ENCODE peak calls at places on chromosome 6, in seven cellular contexts. P is GM10248, Z is cardiac fibroblast, R is dorsolateral prefrontal cortex, X is fibroblast of mammary gland, J is foreskin fibroblast, S is GM23338. H is an unnamed sample.

GRCh38 chr6:2630891-2631458 is 119.7 kb downstream of the MYLK4 start:
- DNase-seq in P (no peak), Z (peak), R (no peak), X (peak), J (peak), S (no peak), H (no peak)

GRCh38 chr6:33926451-33926850 is 122.6 kb upstream of the MLN start:
- DNase-seq in P (no peak), Z (no peak), R (no peak), X (peak), J (no peak), S (peak), H (no peak)

GRCh38 chr6:15499125-15499524 is 163.7 kb downstream of the DTNBP1 start:
- DNase-seq in P (no peak), Z (no peak), R (no peak), X (no peak), J (no peak), S (no peak), H (no peak)

GRCh38 chr6:131995924-131996323 is 44.8 kb upstream of the CCN2 start:
- DNase-seq in P (no peak), Z (peak), R (no peak), X (peak), J (peak), S (no peak), H (no peak)

GRCh38 chr6:29516108-29516507 is 28.4 kb upstream of the MAS1L start:
- DNase-seq in P (no peak), Z (no peak), R (no peak), X (peak), J (peak), S (no peak), H (no peak)

GRCh38 chr6:158552055-158552795 is 7.7 kb upstream of the TMEM181 start:
- DNase-seq in P (no peak), Z (no peak), R (no peak), X (no peak), J (no peak), S (no peak), H (no peak)

GRCh38 chr6:7262746-7263335 is 50.2 kb downstream of the SSR1 start:
- DNase-seq in P (no peak), Z (no peak), R (no peak), X (no peak), J (no peak), S (no peak), H (no peak)

GRCh38 chr6:148890091-148890490 is 143.3 kb downstream of the UST start:
- DNase-seq in P (no peak), Z (no peak), R (no peak), X (peak), J (no peak), S (no peak), H (no peak)

GRCh38 chr6:169774347-169774746 is 22.9 kb downstream of the ERMARD start:
- DNase-seq in P (no peak), Z (no peak), R (no peak), X (no peak), J (no peak), S (peak), H (no peak)

GRCh38 chr6:98847767-98848538 is 13.6 kb downstream of the POU3F2 start:
- DNase-seq in P (peak), Z (peak), R (no peak), X (no peak), J (no peak), S (peak), H (no peak)

GRCh38 chr6:15464211-15464725 is 198.6 kb downstream of the DTNBP1 start:
- DNase-seq in P (peak), Z (no peak), R (no peak), X (no peak), J (no peak), S (peak), H (no peak)

GRCh38 chr6:36969988-36970891 is 15.7 kb downstream of the PI16 start:
- DNase-seq in P (no peak), Z (no peak), R (no peak), X (no peak), J (no peak), S (no peak), H (no peak)

GRCh38 chr6:2102966-2103365 is 142.4 kb downstream of the GMDS start:
- DNase-seq in P (no peak), Z (no peak), R (no peak), X (no peak), J (no peak), S (no peak), H (no peak)

GRCh38 chr6:161057103-161058091 is 65.8 kb downstream of the MAP3K4 start:
- DNase-seq in P (no peak), Z (no peak), R (no peak), X (no peak), J (no peak), S (no peak), H (no peak)

GRCh38 chr6:123941855-123942254 is 138.2 kb downstream of the NKAIN2 start:
- DNase-seq in P (no peak), Z (no peak), R (no peak), X (no peak), J (no peak), S (no peak), H (no peak)

GRCh38 chr6:27825025-27825823 is 87.0 kb downstream of the OR2B2 start:
- DNase-seq in P (no peak), Z (no peak), R (no peak), X (peak), J (no peak), S (no peak), H (no peak)

GRCh38 chr6:38488876-38489275 is 150.9 kb downstream of the BTBD9 start:
- DNase-seq in P (no peak), Z (no peak), R (no peak), X (no peak), J (no peak), S (no peak), H (no peak)

GRCh38 chr6:155765275-155766194 is 309.9 kb upstream of the NOX3 start:
- DNase-seq in P (no peak), Z (peak), R (no peak), X (peak), J (peak), S (no peak), H (no peak)

GRCh38 chr6:33779305-33779704 is 9.6 kb downstream of the LEMD2 start:
- DNase-seq in P (no peak), Z (no peak), R (no peak), X (no peak), J (no peak), S (peak), H (no peak)

GRCh38 chr6:130694617-130695016 is 132.6 kb upstream of the SMLR1 start:
- DNase-seq in P (no peak), Z (no peak), R (no peak), X (peak), J (no peak), S (no peak), H (no peak)

GRCh38 chr6:10099086-10099499 is 315.8 kb downstream of the TFAP2A start:
- DNase-seq in P (no peak), Z (no peak), R (no peak), X (no peak), J (no peak), S (peak), H (no peak)

GRCh38 chr6:56959094-56959493 is 4.2 kb downstream of the BEND6 start:
- DNase-seq in P (no peak), Z (no peak), R (no peak), X (peak), J (peak), S (no peak), H (no peak)

GRCh38 chr6:49775043-49775442 is 12.0 kb downstream of the PGK2 start:
- DNase-seq in P (no peak), Z (no peak), R (no peak), X (no peak), J (no peak), S (no peak), H (no peak)

GRCh38 chr6:148497256-148497655 is 154.6 kb downstream of the SASH1 start:
- DNase-seq in P (no peak), Z (peak), R (no peak), X (peak), J (peak), S (no peak), H (no peak)

DNA sequence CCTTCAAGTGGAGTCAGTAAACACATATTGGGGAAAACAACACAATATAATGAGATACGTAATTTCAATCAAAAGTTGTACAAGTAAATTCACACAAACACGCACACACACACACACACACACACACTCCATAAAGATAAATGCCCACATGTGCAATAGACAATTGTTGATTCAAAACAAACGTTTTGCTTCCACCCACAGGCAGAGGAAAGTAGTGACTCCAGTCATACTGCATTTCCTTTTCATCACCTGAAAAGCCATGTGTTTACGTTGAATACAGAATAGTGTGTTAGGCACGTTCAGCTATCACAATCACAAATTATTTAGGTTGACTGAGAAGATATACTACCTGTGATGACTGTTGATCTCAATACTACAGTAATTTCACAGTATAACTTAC is 443.8 kb upstream of the MANEA start:
- DNase-seq in P (no peak), Z (no peak), R (no peak), X (no peak), J (no peak), S (peak), H (no peak)
- TF ChIP-seq CTCF in P (no peak), Z (peak), R (no peak), X (no peak), J (no peak), S (peak), H (peak)

DNA sequence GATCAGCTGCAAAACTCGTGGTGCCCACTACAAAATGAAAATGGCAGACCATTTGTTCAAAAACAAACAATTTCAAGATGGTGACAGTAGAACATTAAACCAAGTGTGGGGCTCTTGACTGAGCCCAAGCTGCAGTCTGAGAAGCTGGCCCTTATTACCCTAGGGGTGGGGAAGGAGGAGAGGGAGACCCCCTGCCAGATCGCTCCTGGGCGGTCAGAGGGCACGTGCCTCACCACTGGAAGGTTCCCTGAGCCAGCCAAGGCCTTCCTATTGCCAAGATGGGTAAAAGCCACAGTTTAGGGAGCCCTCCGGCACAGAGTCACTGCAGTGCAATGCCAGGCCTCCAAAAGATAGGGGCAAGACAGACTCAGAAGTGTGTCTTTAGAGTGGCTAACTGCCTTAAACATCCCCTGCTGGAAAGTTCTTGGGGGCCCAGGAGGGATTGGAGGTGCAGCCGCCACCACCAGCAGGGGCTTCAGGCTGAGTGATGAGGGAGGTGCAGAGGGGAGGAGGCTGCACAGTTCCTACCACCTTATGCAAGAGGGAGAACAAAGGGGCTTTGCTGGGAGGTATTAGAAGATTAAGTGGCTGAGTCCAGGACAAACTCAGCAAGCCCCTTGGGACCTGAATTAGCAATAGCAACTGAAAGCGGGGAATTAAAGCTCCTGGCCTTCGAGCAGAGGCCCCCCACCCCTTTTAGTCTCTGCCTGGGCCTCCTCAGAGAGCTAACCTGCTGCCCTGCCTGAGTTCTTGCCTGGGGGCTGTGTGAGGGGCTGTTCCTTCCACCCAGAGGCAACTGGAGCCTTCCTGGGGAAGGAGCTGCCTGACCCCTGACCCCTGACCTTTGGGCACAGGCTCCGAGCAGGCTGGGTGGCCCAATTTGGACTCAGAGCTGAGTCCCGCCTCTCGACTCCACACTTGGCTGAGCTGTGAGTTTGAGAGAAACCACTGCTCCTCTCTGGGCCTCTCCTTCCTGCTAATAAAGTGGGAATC is 88.4 kb downstream of the VEGFA start:
- DNase-seq in P (no peak), Z (no peak), R (no peak), X (no peak), J (no peak), S (no peak), H (no peak)
- TF ChIP-seq CTCF in P (no peak), Z (no peak), R (no peak), X (no peak), J (no peak), S (no peak), H (no peak)

GRCh38 chr6:45927421-45928234 is 88.0 kb downstream of the CLIC5 start:
- DNase-seq in P (no peak), Z (no peak), R (no peak), X (no peak), J (no peak), S (peak), H (no peak)
- TF ChIP-seq CTCF in P (no peak), Z (no peak), R (no peak), X (no peak), J (no peak), S (no peak), H (no peak)

GRCh38 chr6:83884523-83884922 is 25.0 kb downstream of the CYB5R4 start:
- DNase-seq in P (peak), Z (peak), R (no peak), X (peak), J (peak), S (peak), H (no peak)
- TF ChIP-seq CTCF in P (peak), Z (peak), R (peak), X (peak), J (peak), S (peak), H (peak)

DNA sequence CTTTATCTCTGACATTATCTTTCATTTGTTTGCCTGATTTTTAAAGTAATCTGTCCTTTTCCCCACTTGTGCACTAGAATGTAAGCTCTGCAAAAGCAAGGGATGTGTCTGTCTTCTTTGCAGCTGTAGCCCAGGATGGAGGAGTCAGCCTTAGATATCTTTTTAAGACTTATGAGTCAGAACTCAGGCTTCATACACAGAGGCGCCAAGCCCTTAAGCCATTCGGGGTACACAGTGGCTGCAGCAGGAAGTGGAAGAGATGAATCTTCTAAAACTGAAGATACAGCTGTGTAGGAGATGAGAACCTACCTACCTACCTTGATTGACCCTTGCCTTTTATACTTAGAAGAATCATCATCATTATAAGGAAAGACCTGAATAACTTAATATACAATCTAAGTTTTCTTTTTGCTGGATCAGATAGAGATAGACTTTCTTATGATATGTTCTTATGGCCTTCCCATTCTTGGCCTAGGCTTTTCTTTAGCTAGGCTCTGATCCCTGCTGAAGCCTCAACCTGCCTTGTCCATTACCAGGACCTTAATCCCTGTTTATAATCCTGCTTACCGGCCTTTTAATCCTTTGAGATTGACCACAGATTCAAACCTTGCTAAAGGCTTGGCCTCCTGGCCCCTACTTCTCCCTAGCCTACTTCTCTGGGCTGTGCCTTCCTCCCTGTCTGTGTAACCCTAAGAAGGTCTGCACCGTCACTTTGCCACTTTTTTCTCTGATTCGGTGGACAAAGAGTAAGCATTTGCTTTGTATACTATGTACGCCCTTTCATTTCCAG is 304.5 kb downstream of the PRL start:
- DNase-seq in P (no peak), Z (peak), R (no peak), X (peak), J (peak), S (no peak), H (no peak)
- TF ChIP-seq CTCF in P (no peak), Z (no peak), R (no peak), X (no peak), J (no peak), S (no peak), H (no peak)

GRCh38 chr6:137112067-137112355 is 61.4 kb downstream of the IL22RA2 start:
- DNase-seq in P (no peak), Z (peak), R (no peak), X (peak), J (peak), S (no peak), H (no peak)
- TF ChIP-seq CTCF in P (no peak), Z (no peak), R (no peak), X (no peak), J (no peak), S (no peak), H (no peak)

DNA sequence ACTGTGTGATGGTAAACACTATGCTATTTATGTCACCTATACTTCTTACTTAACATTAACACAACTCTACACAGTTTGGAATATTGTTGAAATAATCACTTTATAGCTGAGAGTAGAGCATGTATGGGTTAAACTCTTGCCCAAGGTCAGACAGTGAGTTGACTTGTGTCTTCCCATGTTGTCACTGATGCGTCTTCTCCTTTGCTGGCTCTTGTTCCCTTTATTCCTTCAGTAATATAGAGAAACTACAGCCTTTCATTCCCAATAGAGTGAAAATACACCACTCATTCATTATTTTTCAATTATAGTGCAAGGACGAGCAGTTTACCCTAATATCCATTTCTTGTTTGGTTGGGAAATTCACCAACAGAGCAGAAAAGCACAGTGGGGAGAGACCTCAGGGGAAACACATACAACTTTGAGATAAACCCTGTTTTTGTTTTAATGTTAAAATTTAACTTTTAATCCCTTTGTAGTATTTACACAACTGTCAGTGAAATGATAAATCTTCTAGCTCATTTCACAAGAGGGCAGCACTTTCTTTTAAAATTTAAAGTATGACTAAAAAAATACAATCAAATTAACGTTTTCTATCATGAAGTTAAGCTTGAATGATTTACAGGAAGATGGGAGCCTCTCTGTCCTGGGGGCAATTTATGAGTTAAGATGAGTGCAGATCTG is 363.0 kb downstream of the UTRN start:
- DNase-seq in P (no peak), Z (no peak), R (no peak), X (no peak), J (no peak), S (no peak), H (no peak)
- TF ChIP-seq CTCF in P (no peak), Z (no peak), R (peak), X (no peak), J (no peak), S (no peak), H (no peak)

DNA sequence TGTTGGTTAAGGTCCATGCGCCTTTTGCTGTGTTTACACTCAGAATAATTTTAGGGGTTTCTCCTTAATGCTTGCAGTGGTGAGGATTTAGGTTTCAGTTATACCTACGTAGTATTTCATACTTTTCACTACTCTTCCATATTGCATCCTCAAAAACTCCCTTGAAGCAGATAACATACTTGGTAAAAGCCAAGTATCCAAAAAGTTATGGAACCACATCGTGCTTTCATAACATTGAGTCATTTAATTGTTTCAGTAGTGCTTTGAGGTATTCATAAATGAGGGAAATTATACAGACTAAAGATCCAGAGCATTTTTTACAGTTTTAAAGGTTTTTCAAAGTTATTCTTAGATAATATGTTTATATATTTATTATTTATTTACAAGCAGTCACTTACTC is 4.0 kb upstream of the ATXN1 start:
- DNase-seq in P (no peak), Z (no peak), R (no peak), X (no peak), J (no peak), S (no peak), H (no peak)
- TF ChIP-seq CTCF in P (no peak), Z (no peak), R (no peak), X (no peak), J (no peak), S (no peak), H (no peak)

GRCh38 chr6:80504882-80505281 is 398.4 kb downstream of the BCKDHB start:
- DNase-seq in P (no peak), Z (no peak), R (no peak), X (no peak), J (no peak), S (no peak), H (no peak)
- TF ChIP-seq CTCF in P (no peak), Z (no peak), R (no peak), X (no peak), J (no peak), S (no peak), H (no peak)

H was measured in progenitor cell of endocrine pancreas.